ENCODE peak calls at places on chromosomes 6 and 20, in six cellular contexts. One of them, this sample, is unnamed. For H3K4me1, the result is how much of the 10 kb centered on the place peaks cover.

GRCh38 chr6:119350202-119351004 is 842 bp upstream of the MAN1A1 start:
- DNase-seq in tibial artery: no peak
- DNase-seq in lung: peak
- DNase-seq in stomach: no peak
- DNase-seq in IMR-90: peak
- DNase-seq in PC-9: peak
- DNase-seq in this sample: peak

GRCh38 chr6:141719476-141719875 is 413.2 kb upstream of the GJE1 start:
- DNase-seq in tibial artery: no peak
- DNase-seq in lung: no peak
- DNase-seq in stomach: no peak
- DNase-seq in IMR-90: no peak
- DNase-seq in PC-9: no peak
- DNase-seq in this sample: peak

GRCh38 chr6:34312259-34312658 is 63.5 kb upstream of the SMIM29 start:
- DNase-seq in tibial artery: no peak
- DNase-seq in lung: no peak
- DNase-seq in stomach: no peak
- DNase-seq in IMR-90: no peak
- DNase-seq in PC-9: no peak
- DNase-seq in this sample: no peak

GRCh38 chr20:21607971-21608735 is 94.3 kb upstream of the NKX2-2 start:
- DNase-seq in tibial artery: no peak
- DNase-seq in lung: peak
- DNase-seq in stomach: no peak
- DNase-seq in IMR-90: no peak
- DNase-seq in PC-9: no peak
- DNase-seq in this sample: no peak

GRCh38 chr20:10219993-10220750 is 1.5 kb downstream of the SNAP25 start:
- DNase-seq in tibial artery: no peak
- DNase-seq in lung: no peak
- DNase-seq in stomach: no peak
- DNase-seq in IMR-90: no peak
- DNase-seq in PC-9: no peak
- DNase-seq in this sample: no peak

GRCh38 chr6:41200901-41201783 is at the start of gene TREML2:
- DNase-seq in tibial artery: no peak
- DNase-seq in lung: no peak
- DNase-seq in stomach: no peak
- DNase-seq in IMR-90: no peak
- DNase-seq in PC-9: no peak
- DNase-seq in this sample: no peak

GRCh38 chr6:74249658-74250057 is 553.7 kb downstream of the CD109 start:
- DNase-seq in tibial artery: no peak
- DNase-seq in lung: no peak
- DNase-seq in stomach: no peak
- DNase-seq in IMR-90: peak
- DNase-seq in PC-9: no peak
- DNase-seq in this sample: peak

GRCh38 chr6:147161974-147162495 is 42.2 kb upstream of the STXBP5 start:
- DNase-seq in tibial artery: no peak
- DNase-seq in lung: no peak
- DNase-seq in stomach: no peak
- DNase-seq in IMR-90: peak
- DNase-seq in PC-9: no peak
- DNase-seq in this sample: peak

GRCh38 chr6:156778615-156779205 is 1.5 kb downstream of the ARID1B start:
- DNase-seq in tibial artery: peak
- DNase-seq in lung: peak
- DNase-seq in stomach: peak
- DNase-seq in IMR-90: no peak
- DNase-seq in PC-9: no peak
- DNase-seq in this sample: no peak

GRCh38 chr6:104716858-104717257 is 142.9 kb downstream of the HACE1 start:
- DNase-seq in tibial artery: no peak
- DNase-seq in lung: no peak
- DNase-seq in stomach: no peak
- DNase-seq in IMR-90: no peak
- DNase-seq in PC-9: no peak
- DNase-seq in this sample: no peak

GRCh38 chr6:156840606-156841005 is 63.4 kb downstream of the ARID1B start:
- DNase-seq in tibial artery: no peak
- DNase-seq in lung: no peak
- DNase-seq in stomach: no peak
- DNase-seq in IMR-90: no peak
- DNase-seq in PC-9: no peak
- DNase-seq in this sample: no peak

GRCh38 chr6:118567974-118568373 is 19.9 kb downstream of the PLN start:
- DNase-seq in tibial artery: no peak
- DNase-seq in lung: no peak
- DNase-seq in stomach: no peak
- DNase-seq in IMR-90: no peak
- DNase-seq in PC-9: no peak
- DNase-seq in this sample: no peak

GRCh38 chr6:106476326-106477105 is 116.0 kb downstream of the CRYBG1 start:
- DNase-seq in tibial artery: no peak
- DNase-seq in lung: no peak
- DNase-seq in stomach: no peak
- DNase-seq in IMR-90: peak
- DNase-seq in PC-9: peak
- DNase-seq in this sample: peak

GRCh38 chr20:47857994-47858557 is 72.8 kb upstream of the SULF2 start:
- DNase-seq in tibial artery: no peak
- DNase-seq in lung: no peak
- DNase-seq in stomach: no peak
- DNase-seq in IMR-90: no peak
- DNase-seq in PC-9: peak
- DNase-seq in this sample: peak

GRCh38 chr6:32192608-32193039 is at the start of gene GPSM3:
- DNase-seq in tibial artery: peak
- DNase-seq in lung: no peak
- DNase-seq in stomach: peak
- DNase-seq in IMR-90: peak
- DNase-seq in PC-9: no peak
- DNase-seq in this sample: no peak

GRCh38 chr6:36130672-36131516 is 581 bp downstream of the MAPK13 start:
- DNase-seq in tibial artery: no peak
- DNase-seq in lung: peak
- DNase-seq in stomach: peak
- DNase-seq in IMR-90: no peak
- DNase-seq in PC-9: peak
- DNase-seq in this sample: no peak

GRCh38 chr6:36128793-36129192 is 1.5 kb upstream of the MAPK13 start:
- DNase-seq in tibial artery: peak
- DNase-seq in lung: no peak
- DNase-seq in stomach: no peak
- DNase-seq in IMR-90: no peak
- DNase-seq in PC-9: peak
- DNase-seq in this sample: no peak

GRCh38 chr6:36128073-36128472 is 2.2 kb upstream of the MAPK13 start:
- DNase-seq in tibial artery: no peak
- DNase-seq in lung: no peak
- DNase-seq in stomach: no peak
- DNase-seq in IMR-90: no peak
- DNase-seq in PC-9: no peak
- DNase-seq in this sample: no peak

GRCh38 chr6:36131517-36132220 is 1.4 kb downstream of the MAPK13 start:
- DNase-seq in tibial artery: no peak
- DNase-seq in lung: peak
- DNase-seq in stomach: peak
- DNase-seq in IMR-90: peak
- DNase-seq in PC-9: peak
- DNase-seq in this sample: no peak

DNA sequence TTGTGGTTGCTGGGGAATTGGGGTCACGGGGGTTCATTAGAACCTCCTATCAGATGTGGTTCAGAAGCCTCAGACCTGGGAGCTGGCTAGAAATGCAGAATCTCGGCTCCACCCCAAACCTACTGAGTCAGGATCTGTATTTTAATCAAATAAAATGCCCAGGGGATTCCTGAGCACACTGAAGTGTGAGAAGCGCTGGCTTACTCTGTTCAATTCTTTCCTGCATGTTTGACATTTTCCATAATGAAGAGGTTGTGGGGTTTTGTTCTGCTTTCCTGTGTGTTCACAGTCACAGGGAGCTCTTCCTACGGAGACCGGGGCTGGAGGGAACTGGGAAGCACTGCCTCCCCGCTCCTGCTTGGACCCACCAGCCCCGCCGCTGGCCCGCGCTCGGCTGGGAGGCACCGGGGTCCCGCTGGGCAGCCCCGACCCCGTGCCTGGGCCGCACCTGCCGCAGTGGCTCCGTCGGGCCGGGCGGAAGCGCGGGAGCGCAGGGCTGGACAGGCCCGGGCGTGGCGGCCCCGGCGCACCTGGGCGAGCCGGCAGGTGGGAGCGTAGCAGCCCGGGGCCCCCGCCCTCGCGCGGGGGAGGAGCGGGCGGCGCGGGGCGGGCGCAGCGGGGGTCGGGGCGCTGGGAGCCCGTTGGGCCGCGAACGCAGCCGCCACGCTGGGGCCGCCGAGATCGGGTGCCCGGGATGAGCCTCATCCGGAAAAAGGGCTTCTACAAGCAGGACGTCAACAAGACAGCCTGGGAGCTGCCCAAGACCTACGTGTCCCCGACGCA is at the start of gene MAPK13:
- DNase-seq in tibial artery: no peak
- DNase-seq in lung: no peak
- DNase-seq in stomach: peak
- DNase-seq in IMR-90: peak
- DNase-seq in PC-9: peak
- DNase-seq in this sample: no peak
- H3K27ac ChIP-seq in tibial artery: no peak
- H3K27ac ChIP-seq in lung: no peak
- H3K27ac ChIP-seq in stomach: peak
- H3K27ac ChIP-seq in IMR-90: peak
- H3K27ac ChIP-seq in PC-9: peak
- H3K27ac ChIP-seq in this sample: peak

GRCh38 chr6:169751242-169752073 is at the start of the genes DYNLT2 and ERMARD:
- DNase-seq in tibial artery: peak
- DNase-seq in lung: peak
- DNase-seq in stomach: peak
- DNase-seq in IMR-90: peak
- DNase-seq in PC-9: peak
- DNase-seq in this sample: peak
- TF ChIP-seq CTCF in tibial artery: peak
- TF ChIP-seq CTCF in lung: no peak
- TF ChIP-seq CTCF in stomach: peak
- TF ChIP-seq CTCF in IMR-90: peak
- TF ChIP-seq CTCF in PC-9: no peak
- TF ChIP-seq CTCF in this sample: peak

DNA sequence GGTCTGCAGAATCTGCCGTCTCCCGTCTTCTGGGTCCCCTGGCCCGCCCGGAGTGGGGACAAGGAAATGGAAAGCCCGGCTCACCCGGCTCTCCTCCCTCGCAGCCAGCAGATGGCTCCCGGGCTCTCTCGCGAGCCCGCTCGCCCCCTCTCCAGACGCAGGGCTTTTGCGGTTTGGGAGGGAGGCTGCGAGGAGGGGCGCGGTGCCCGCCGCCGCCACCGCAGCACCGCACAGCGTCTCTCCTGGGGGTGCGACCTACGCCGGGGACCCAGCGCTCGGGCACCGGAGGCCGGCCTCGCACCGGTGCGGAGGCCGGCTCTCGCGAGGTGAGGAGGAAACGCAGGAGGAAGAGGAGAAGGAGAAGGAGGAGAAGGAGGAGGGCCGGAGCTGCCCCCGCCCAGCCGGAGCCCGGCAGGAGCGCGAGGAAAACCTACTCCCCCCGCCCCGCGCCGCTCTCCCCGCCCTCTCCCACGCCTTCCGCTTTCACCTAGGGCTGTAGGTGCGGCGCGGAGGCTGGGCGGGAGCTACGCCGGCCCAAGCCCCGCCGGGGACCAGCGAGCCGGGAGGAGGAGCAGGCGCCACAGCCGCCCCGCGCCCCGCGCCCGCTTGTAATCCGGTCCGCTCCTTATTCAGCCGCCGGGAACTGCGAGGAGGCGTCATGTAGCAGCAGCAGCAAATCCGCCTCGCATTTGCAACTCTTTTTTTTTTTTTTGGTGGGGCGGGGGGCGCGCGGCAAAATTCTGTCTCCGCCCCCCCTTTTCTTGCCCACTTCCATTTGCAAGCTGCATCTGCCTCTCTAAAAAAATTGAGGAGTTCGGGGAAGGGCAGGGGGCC is at the start of gene CARMIL1:
- DNase-seq in tibial artery: peak
- DNase-seq in lung: peak
- DNase-seq in stomach: peak
- DNase-seq in IMR-90: peak
- DNase-seq in PC-9: peak
- DNase-seq in this sample: peak
- H3K4me1 ChIP-seq in tibial artery: under half
- H3K4me1 ChIP-seq in lung: under half
- H3K4me1 ChIP-seq in stomach: under half
- H3K4me1 ChIP-seq in IMR-90: under half
- H3K4me1 ChIP-seq in PC-9: under half
- H3K4me1 ChIP-seq in this sample: under half

GRCh38 chr6:137176729-137177128 is 3.3 kb upstream of the IL22RA2 start:
- DNase-seq in tibial artery: no peak
- DNase-seq in lung: no peak
- DNase-seq in stomach: no peak
- DNase-seq in IMR-90: no peak
- DNase-seq in PC-9: no peak
- DNase-seq in this sample: no peak

GRCh38 chr6:137173501-137173900 is at the start of gene IL22RA2:
- DNase-seq in tibial artery: no peak
- DNase-seq in lung: no peak
- DNase-seq in stomach: no peak
- DNase-seq in IMR-90: no peak
- DNase-seq in PC-9: no peak
- DNase-seq in this sample: no peak

GRCh38 chr6:137172734-137173431 is 561 bp downstream of the IL22RA2 start:
- DNase-seq in tibial artery: no peak
- DNase-seq in lung: no peak
- DNase-seq in stomach: no peak
- DNase-seq in IMR-90: no peak
- DNase-seq in PC-9: no peak
- DNase-seq in this sample: no peak

GRCh38 chr6:137177611-137178010 is 4.2 kb upstream of the IL22RA2 start:
- DNase-seq in tibial artery: no peak
- DNase-seq in lung: no peak
- DNase-seq in stomach: no peak
- DNase-seq in IMR-90: no peak
- DNase-seq in PC-9: no peak
- DNase-seq in this sample: no peak

DNA sequence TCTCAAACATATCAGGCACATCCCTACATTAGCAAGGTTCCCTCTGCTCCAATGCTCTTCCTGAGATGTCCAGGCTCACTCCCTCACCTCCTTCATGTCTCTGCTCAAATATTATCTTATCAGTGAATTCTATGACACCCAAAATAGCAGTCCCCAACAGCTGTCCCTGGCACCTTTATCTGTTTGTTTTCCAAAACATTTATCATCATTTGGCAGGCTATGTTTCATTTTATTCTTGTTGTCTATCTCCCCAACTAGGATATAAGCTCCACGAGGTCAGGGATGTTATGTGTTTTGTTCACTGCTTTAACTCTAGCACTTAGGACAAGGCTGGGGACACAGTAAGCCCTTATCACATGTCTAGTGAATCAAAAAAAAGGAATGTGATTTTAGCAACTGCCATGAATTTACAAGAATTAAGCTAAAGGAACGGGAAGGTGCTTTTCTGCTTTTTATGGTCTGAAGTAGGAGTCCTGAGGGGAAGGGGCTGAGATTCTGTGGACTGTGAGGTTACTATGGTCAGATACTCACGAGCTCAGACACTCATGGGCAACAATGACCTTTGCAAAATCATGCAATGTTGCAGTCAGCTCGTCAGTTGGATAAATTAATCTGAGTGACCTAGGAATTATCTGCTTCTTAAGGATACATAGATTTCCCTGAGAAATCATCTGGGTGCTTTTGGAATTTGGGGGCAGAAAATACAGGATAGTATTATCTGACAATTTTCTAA is 1.9 kb upstream of the IL22RA2 start:
- DNase-seq in tibial artery: no peak
- DNase-seq in lung: no peak
- DNase-seq in stomach: no peak
- DNase-seq in IMR-90: no peak
- DNase-seq in PC-9: no peak
- DNase-seq in this sample: no peak
- H3K27ac ChIP-seq in tibial artery: no peak
- H3K27ac ChIP-seq in lung: peak
- H3K27ac ChIP-seq in stomach: no peak
- H3K27ac ChIP-seq in IMR-90: no peak
- H3K27ac ChIP-seq in PC-9: no peak
- H3K27ac ChIP-seq in this sample: no peak